ENCODE peak calls at places on chromosomes 7 and 10, in seven cellular contexts. B is stomach, C is left cardiac atrium, F is NCI-H524 treated with DMSO at 0.1 percent for 48 hours, I is activated T-cell treated with anti-CD3 and anti-CD28 coated beads for 1 hour, W is cardiac muscle cell, Q is HAP-1. T is an unnamed sample.

GRCh38 chr7:68143345-68143744 is 1146.7 kb downstream of the TYW1 start:
- DNase-seq in B (no peak), I (no peak), F (no peak), C (no peak), Q (no peak), W (no peak), T (no peak)

GRCh38 chr7:111820621-111821020 is 258.3 kb upstream of the IMMP2L start:
- DNase-seq in C (no peak), B (no peak), Q (no peak), I (no peak), W (no peak), F (no peak), T (no peak)

GRCh38 chr7:33554046-33554445 is 351.3 kb upstream of the BMPER start:
- DNase-seq in Q (no peak), C (no peak), F (no peak), W (no peak), B (no peak), I (no peak), T (no peak)

GRCh38 chr7:45359781-45360180 is 202.2 kb downstream of the RAMP3 start:
- DNase-seq in I (no peak), W (no peak), C (no peak), B (no peak), Q (no peak), F (no peak), T (no peak)

GRCh38 chr7:94395141-94396041 is 696 bp downstream of the COL1A2 start:
- DNase-seq in W (peak; percentile 93), B (peak; percentile 28), I (no peak), C (peak; percentile 28), F (peak; percentile 68), Q (peak; percentile 78), T (peak; percentile 79)

GRCh38 chr10:112811741-112812551 is 138.1 kb upstream of the TCF7L2 start:
- DNase-seq in Q (peak; percentile 99), I (no peak), C (peak; percentile 39), W (peak; percentile 92), F (no peak), B (peak; percentile 75), T (peak; percentile 47)

GRCh38 chr10:108362956-108363355 is 1198.5 kb upstream of the SORCS1 start:
- DNase-seq in F (no peak), I (no peak), W (no peak), B (no peak), C (no peak), Q (no peak), T (no peak)

GRCh38 chr7:107865956-107866775 is 24.8 kb upstream of the DLD start:
- DNase-seq in I (no peak), F (no peak), W (no peak), Q (peak; percentile 45), C (no peak), B (no peak), T (peak; percentile 56)

GRCh38 chr7:30594055-30594539 is 581 bp upstream of the GARS1 start:
- DNase-seq in Q (no peak), F (no peak), C (peak; percentile 46), I (peak; percentile 11), B (no peak), W (peak; percentile 40), T (no peak)

T was measured in lung microvascular endothelial cell.